ENCODE peak calls at places on chromosome 7, in five cellular contexts. One of them, this sample, is unnamed.

GRCh38 chr7:42886129-42886528 is 25.7 kb downstream of the C7orf25 start:
- DNase-seq in sigmoid colon: no peak
- DNase-seq in GM12891: no peak
- DNase-seq in GM12878: no peak
- DNase-seq in HepG2: no peak
- DNase-seq in this sample: no peak

GRCh38 chr7:131255242-131255641 is 72.4 kb upstream of the MKLN1 start:
- DNase-seq in sigmoid colon: no peak
- DNase-seq in GM12891: no peak
- DNase-seq in GM12878: no peak
- DNase-seq in HepG2: no peak
- DNase-seq in this sample: no peak

GRCh38 chr7:85483205-85483604 is 296.3 kb upstream of the SEMA3D start:
- DNase-seq in sigmoid colon: no peak
- DNase-seq in GM12891: no peak
- DNase-seq in GM12878: no peak
- DNase-seq in HepG2: no peak
- DNase-seq in this sample: no peak

GRCh38 chr7:101218236-101219130 is 518 bp downstream of the ZNHIT1 start:
- DNase-seq in sigmoid colon: peak
- DNase-seq in GM12891: no peak
- DNase-seq in GM12878: no peak
- DNase-seq in HepG2: no peak
- DNase-seq in this sample: no peak

GRCh38 chr7:31100445-31100844 is 48.3 kb downstream of the ADCYAP1R1 start:
- DNase-seq in sigmoid colon: no peak
- DNase-seq in GM12891: no peak
- DNase-seq in GM12878: no peak
- DNase-seq in HepG2: no peak
- DNase-seq in this sample: no peak

GRCh38 chr7:159211540-159212182 is 67.0 kb upstream of the VIPR2 start:
- DNase-seq in sigmoid colon: no peak
- DNase-seq in GM12891: no peak
- DNase-seq in GM12878: no peak
- DNase-seq in HepG2: no peak
- DNase-seq in this sample: no peak

GRCh38 chr7:76409537-76409936 is at the start of gene SSC4D:
- DNase-seq in sigmoid colon: no peak
- DNase-seq in GM12891: no peak
- DNase-seq in GM12878: no peak
- DNase-seq in HepG2: peak
- DNase-seq in this sample: no peak

GRCh38 chr7:158606111-158606510 is 18.5 kb upstream of the PTPRN2 start:
- DNase-seq in sigmoid colon: no peak
- DNase-seq in GM12891: no peak
- DNase-seq in GM12878: no peak
- DNase-seq in HepG2: no peak
- DNase-seq in this sample: no peak

GRCh38 chr7:45151131-45151684 is 6.4 kb upstream of the RAMP3 start:
- DNase-seq in sigmoid colon: peak
- DNase-seq in GM12891: no peak
- DNase-seq in GM12878: no peak
- DNase-seq in HepG2: no peak
- DNase-seq in this sample: no peak

GRCh38 chr7:67518580-67518979 is 521.9 kb downstream of the TYW1 start:
- DNase-seq in sigmoid colon: no peak
- DNase-seq in GM12891: no peak
- DNase-seq in GM12878: no peak
- DNase-seq in HepG2: no peak
- DNase-seq in this sample: no peak

GRCh38 chr7:130939285-130940095 is 205.5 kb upstream of the KLF14 start:
- DNase-seq in sigmoid colon: no peak
- DNase-seq in GM12891: no peak
- DNase-seq in GM12878: no peak
- DNase-seq in HepG2: no peak
- DNase-seq in this sample: no peak

GRCh38 chr7:100942038-100942774 is 7.1 kb upstream of the MUC3A start:
- DNase-seq in sigmoid colon: no peak
- DNase-seq in GM12891: no peak
- DNase-seq in GM12878: no peak
- DNase-seq in HepG2: no peak
- DNase-seq in this sample: no peak

GRCh38 chr7:83594076-83594475 is 54.9 kb downstream of the SEMA3E start:
- DNase-seq in sigmoid colon: no peak
- DNase-seq in GM12891: no peak
- DNase-seq in GM12878: no peak
- DNase-seq in HepG2: no peak
- DNase-seq in this sample: no peak

GRCh38 chr7:102321351-102322201 is 34.7 kb downstream of the SPDYE6 start:
- DNase-seq in sigmoid colon: no peak
- DNase-seq in GM12891: no peak
- DNase-seq in GM12878: no peak
- DNase-seq in HepG2: no peak
- DNase-seq in this sample: no peak

DNA sequence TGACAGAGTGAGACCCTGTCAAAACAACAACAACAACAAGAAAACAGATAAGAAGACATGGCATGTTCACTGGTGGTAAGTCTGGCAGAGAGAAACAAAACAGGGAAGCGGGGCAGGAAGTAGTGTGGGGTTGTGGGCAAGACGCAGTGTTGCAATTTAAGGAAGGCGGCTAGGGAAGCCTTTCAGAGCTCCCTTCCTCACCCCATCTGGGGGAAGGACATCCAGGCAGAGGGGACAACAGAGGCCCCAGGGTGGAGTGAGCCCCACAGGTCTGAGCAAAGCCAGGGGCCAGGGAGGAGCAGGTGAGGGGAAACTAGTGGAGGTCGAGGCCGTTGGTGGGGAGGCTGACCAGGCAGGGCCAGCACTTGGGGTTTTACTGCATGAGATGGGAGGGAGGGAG is 16.8 kb downstream of the LAT2 start:
- DNase-seq in sigmoid colon: no peak
- DNase-seq in GM12891: no peak
- DNase-seq in GM12878: no peak
- DNase-seq in HepG2: no peak
- DNase-seq in this sample: no peak
- TF ChIP-seq POLR2AphosphoS5 in sigmoid colon: no peak
- TF ChIP-seq POLR2AphosphoS5 in GM12891: peak
- TF ChIP-seq POLR2AphosphoS5 in GM12878: peak
- TF ChIP-seq POLR2AphosphoS5 in HepG2: no peak
- TF ChIP-seq POLR2AphosphoS5 in this sample: no peak

GRCh38 chr7:78019457-78020130 is 221.0 kb downstream of the PHTF2 start:
- DNase-seq in sigmoid colon: peak
- DNase-seq in GM12891: peak
- DNase-seq in GM12878: no peak
- DNase-seq in HepG2: peak
- DNase-seq in this sample: peak
- TF ChIP-seq POLR2A in sigmoid colon: peak
- TF ChIP-seq POLR2A in GM12891: no peak
- TF ChIP-seq POLR2A in GM12878: peak
- TF ChIP-seq POLR2A in HepG2: no peak
- TF ChIP-seq POLR2A in this sample: no peak

GRCh38 chr7:87497482-87497881 is 22.0 kb upstream of the ABCB4 start:
- DNase-seq in sigmoid colon: no peak
- DNase-seq in GM12891: no peak
- DNase-seq in GM12878: no peak
- DNase-seq in HepG2: peak
- DNase-seq in this sample: no peak
- TF ChIP-seq POLR2AphosphoS5 in sigmoid colon: no peak
- TF ChIP-seq POLR2AphosphoS5 in GM12891: no peak
- TF ChIP-seq POLR2AphosphoS5 in GM12878: no peak
- TF ChIP-seq POLR2AphosphoS5 in HepG2: no peak
- TF ChIP-seq POLR2AphosphoS5 in this sample: no peak

GRCh38 chr7:13989138-13989943 is at the start of gene ETV1:
- DNase-seq in sigmoid colon: peak
- DNase-seq in GM12891: no peak
- DNase-seq in GM12878: no peak
- DNase-seq in HepG2: peak
- DNase-seq in this sample: no peak
- TF ChIP-seq POLR2A in sigmoid colon: no peak
- TF ChIP-seq POLR2A in GM12891: no peak
- TF ChIP-seq POLR2A in GM12878: no peak
- TF ChIP-seq POLR2A in HepG2: no peak
- TF ChIP-seq POLR2A in this sample: no peak

GRCh38 chr7:71221049-71221448 is 89.1 kb downstream of the GALNT17 start:
- DNase-seq in sigmoid colon: no peak
- DNase-seq in GM12891: no peak
- DNase-seq in GM12878: no peak
- DNase-seq in HepG2: no peak
- DNase-seq in this sample: no peak

GRCh38 chr7:71220210-71220695 is 88.3 kb downstream of the GALNT17 start:
- DNase-seq in sigmoid colon: no peak
- DNase-seq in GM12891: no peak
- DNase-seq in GM12878: no peak
- DNase-seq in HepG2: no peak
- DNase-seq in this sample: no peak

GRCh38 chr7:71227126-71227525 is 95.2 kb downstream of the GALNT17 start:
- DNase-seq in sigmoid colon: no peak
- DNase-seq in GM12891: no peak
- DNase-seq in GM12878: no peak
- DNase-seq in HepG2: no peak
- DNase-seq in this sample: no peak

GRCh38 chr7:71216211-71216610 is 84.3 kb downstream of the GALNT17 start:
- DNase-seq in sigmoid colon: no peak
- DNase-seq in GM12891: no peak
- DNase-seq in GM12878: no peak
- DNase-seq in HepG2: no peak
- DNase-seq in this sample: no peak

GRCh38 chr7:71221549-71221948 is 89.6 kb downstream of the GALNT17 start:
- DNase-seq in sigmoid colon: no peak
- DNase-seq in GM12891: no peak
- DNase-seq in GM12878: no peak
- DNase-seq in HepG2: no peak
- DNase-seq in this sample: no peak
- TF ChIP-seq POLR2AphosphoS5 in sigmoid colon: peak
- TF ChIP-seq POLR2AphosphoS5 in GM12891: no peak
- TF ChIP-seq POLR2AphosphoS5 in GM12878: no peak
- TF ChIP-seq POLR2AphosphoS5 in HepG2: no peak
- TF ChIP-seq POLR2AphosphoS5 in this sample: no peak